ENCODE peak calls at places on chromosomes 11 and 22, in ten cellular contexts. One of them, this sample, is unnamed.

GRCh38 chr11:75303544-75304224 is 47.8 kb downstream of the ARRB1 start:
- DNase-seq in stimulated activated CD4-positive, alpha-beta T cell treated with anti-CD3 and anti-CD28 coated beads, Interleukin-2, amount 100 ng/mL, for 24 hours: no peak
- DNase-seq in aorta: no peak
- DNase-seq in fibroblast of lung: no peak
- DNase-seq in GM23338: no peak
- DNase-seq in Kasumi-1: no peak
- DNase-seq in AG09309: no peak
- DNase-seq in ureter: no peak
- DNase-seq in activated T-helper 1 cell treated with anti-CD3 and anti-CD28 coated beads, Interleukin-12 subunit alpha, Interleukin-12 subunit beta, Interleukin-2, Interleukin-4 antibody, amounts not matched to agents 30 ng/mL and 10 ng/mL and 1 ng/mL, durations not matched to agents 14 hours and 24 hours and 36 hours: no peak
- DNase-seq in astrocyte of the spinal cord: no peak
- DNase-seq in this sample: no peak

GRCh38 chr22:50731811-50732624 is 6.0 kb upstream of the ACR start:
- DNase-seq in fibroblast of lung: peak
- DNase-seq in ureter: peak
- DNase-seq in stimulated activated CD4-positive, alpha-beta T cell treated with anti-CD3 and anti-CD28 coated beads, Interleukin-2, amount 100 ng/mL, for 24 hours: peak
- DNase-seq in AG09309: no peak
- DNase-seq in aorta: no peak
- DNase-seq in activated T-helper 1 cell treated with anti-CD3 and anti-CD28 coated beads, Interleukin-12 subunit alpha, Interleukin-12 subunit beta, Interleukin-2, Interleukin-4 antibody, amounts not matched to agents 30 ng/mL and 10 ng/mL and 1 ng/mL, durations not matched to agents 14 hours and 24 hours and 36 hours: peak
- DNase-seq in Kasumi-1: peak
- DNase-seq in GM23338: peak
- DNase-seq in astrocyte of the spinal cord: no peak
- DNase-seq in this sample: peak

GRCh38 chr11:61378713-61379313 is 13.6 kb upstream of the TMEM216 start:
- DNase-seq in aorta: peak
- DNase-seq in stimulated activated CD4-positive, alpha-beta T cell treated with anti-CD3 and anti-CD28 coated beads, Interleukin-2, amount 100 ng/mL, for 24 hours: no peak
- DNase-seq in astrocyte of the spinal cord: peak
- DNase-seq in Kasumi-1: peak
- DNase-seq in ureter: no peak
- DNase-seq in activated T-helper 1 cell treated with anti-CD3 and anti-CD28 coated beads, Interleukin-12 subunit alpha, Interleukin-12 subunit beta, Interleukin-2, Interleukin-4 antibody, amounts not matched to agents 30 ng/mL and 10 ng/mL and 1 ng/mL, durations not matched to agents 14 hours and 24 hours and 36 hours: no peak
- DNase-seq in AG09309: peak
- DNase-seq in GM23338: no peak
- DNase-seq in fibroblast of lung: peak
- DNase-seq in this sample: no peak

GRCh38 chr11:94775576-94776327 is 7.6 kb downstream of the AMOTL1 start:
- DNase-seq in Kasumi-1: no peak
- DNase-seq in activated T-helper 1 cell treated with anti-CD3 and anti-CD28 coated beads, Interleukin-12 subunit alpha, Interleukin-12 subunit beta, Interleukin-2, Interleukin-4 antibody, amounts not matched to agents 30 ng/mL and 10 ng/mL and 1 ng/mL, durations not matched to agents 14 hours and 24 hours and 36 hours: no peak
- DNase-seq in astrocyte of the spinal cord: no peak
- DNase-seq in aorta: no peak
- DNase-seq in fibroblast of lung: no peak
- DNase-seq in stimulated activated CD4-positive, alpha-beta T cell treated with anti-CD3 and anti-CD28 coated beads, Interleukin-2, amount 100 ng/mL, for 24 hours: no peak
- DNase-seq in ureter: no peak
- DNase-seq in AG09309: no peak
- DNase-seq in GM23338: no peak
- DNase-seq in this sample: peak

GRCh38 chr11:3159296-3160190 is 5.6 kb downstream of the OSBPL5 start:
- DNase-seq in fibroblast of lung: no peak
- DNase-seq in stimulated activated CD4-positive, alpha-beta T cell treated with anti-CD3 and anti-CD28 coated beads, Interleukin-2, amount 100 ng/mL, for 24 hours: no peak
- DNase-seq in activated T-helper 1 cell treated with anti-CD3 and anti-CD28 coated beads, Interleukin-12 subunit alpha, Interleukin-12 subunit beta, Interleukin-2, Interleukin-4 antibody, amounts not matched to agents 30 ng/mL and 10 ng/mL and 1 ng/mL, durations not matched to agents 14 hours and 24 hours and 36 hours: no peak
- DNase-seq in GM23338: no peak
- DNase-seq in AG09309: no peak
- DNase-seq in Kasumi-1: no peak
- DNase-seq in aorta: peak
- DNase-seq in astrocyte of the spinal cord: no peak
- DNase-seq in ureter: no peak
- DNase-seq in this sample: peak

GRCh38 chr22:37165066-37165465 is 15.3 kb upstream of the IL2RB start:
- DNase-seq in activated T-helper 1 cell treated with anti-CD3 and anti-CD28 coated beads, Interleukin-12 subunit alpha, Interleukin-12 subunit beta, Interleukin-2, Interleukin-4 antibody, amounts not matched to agents 30 ng/mL and 10 ng/mL and 1 ng/mL, durations not matched to agents 14 hours and 24 hours and 36 hours: no peak
- DNase-seq in astrocyte of the spinal cord: no peak
- DNase-seq in stimulated activated CD4-positive, alpha-beta T cell treated with anti-CD3 and anti-CD28 coated beads, Interleukin-2, amount 100 ng/mL, for 24 hours: no peak
- DNase-seq in fibroblast of lung: no peak
- DNase-seq in Kasumi-1: no peak
- DNase-seq in ureter: no peak
- DNase-seq in GM23338: no peak
- DNase-seq in aorta: no peak
- DNase-seq in AG09309: no peak
- DNase-seq in this sample: no peak

GRCh38 chr11:58575377-58576020 is at the start of gene LPXN:
- DNase-seq in aorta: no peak
- DNase-seq in activated T-helper 1 cell treated with anti-CD3 and anti-CD28 coated beads, Interleukin-12 subunit alpha, Interleukin-12 subunit beta, Interleukin-2, Interleukin-4 antibody, amounts not matched to agents 30 ng/mL and 10 ng/mL and 1 ng/mL, durations not matched to agents 14 hours and 24 hours and 36 hours: peak
- DNase-seq in AG09309: peak
- DNase-seq in astrocyte of the spinal cord: peak
- DNase-seq in Kasumi-1: peak
- DNase-seq in ureter: no peak
- DNase-seq in stimulated activated CD4-positive, alpha-beta T cell treated with anti-CD3 and anti-CD28 coated beads, Interleukin-2, amount 100 ng/mL, for 24 hours: peak
- DNase-seq in fibroblast of lung: peak
- DNase-seq in GM23338: no peak
- DNase-seq in this sample: peak

GRCh38 chr11:105202844-105203548 is 63.4 kb upstream of the CARD18 start:
- DNase-seq in Kasumi-1: no peak
- DNase-seq in ureter: no peak
- DNase-seq in fibroblast of lung: peak
- DNase-seq in AG09309: no peak
- DNase-seq in stimulated activated CD4-positive, alpha-beta T cell treated with anti-CD3 and anti-CD28 coated beads, Interleukin-2, amount 100 ng/mL, for 24 hours: no peak
- DNase-seq in astrocyte of the spinal cord: peak
- DNase-seq in activated T-helper 1 cell treated with anti-CD3 and anti-CD28 coated beads, Interleukin-12 subunit alpha, Interleukin-12 subunit beta, Interleukin-2, Interleukin-4 antibody, amounts not matched to agents 30 ng/mL and 10 ng/mL and 1 ng/mL, durations not matched to agents 14 hours and 24 hours and 36 hours: no peak
- DNase-seq in aorta: no peak
- DNase-seq in GM23338: no peak
- DNase-seq in this sample: no peak

GRCh38 chr22:36510966-36511881 is 4.4 kb upstream of the FOXRED2 start:
- DNase-seq in AG09309: no peak
- DNase-seq in astrocyte of the spinal cord: peak
- DNase-seq in aorta: peak
- DNase-seq in ureter: no peak
- DNase-seq in GM23338: peak
- DNase-seq in fibroblast of lung: peak
- DNase-seq in stimulated activated CD4-positive, alpha-beta T cell treated with anti-CD3 and anti-CD28 coated beads, Interleukin-2, amount 100 ng/mL, for 24 hours: peak
- DNase-seq in Kasumi-1: peak
- DNase-seq in activated T-helper 1 cell treated with anti-CD3 and anti-CD28 coated beads, Interleukin-12 subunit alpha, Interleukin-12 subunit beta, Interleukin-2, Interleukin-4 antibody, amounts not matched to agents 30 ng/mL and 10 ng/mL and 1 ng/mL, durations not matched to agents 14 hours and 24 hours and 36 hours: no peak
- DNase-seq in this sample: peak

GRCh38 chr22:46517255-46517761 is 20.1 kb downstream of the CELSR1 start:
- DNase-seq in ureter: no peak
- DNase-seq in fibroblast of lung: no peak
- DNase-seq in GM23338: no peak
- DNase-seq in aorta: no peak
- DNase-seq in astrocyte of the spinal cord: no peak
- DNase-seq in stimulated activated CD4-positive, alpha-beta T cell treated with anti-CD3 and anti-CD28 coated beads, Interleukin-2, amount 100 ng/mL, for 24 hours: no peak
- DNase-seq in Kasumi-1: no peak
- DNase-seq in AG09309: no peak
- DNase-seq in activated T-helper 1 cell treated with anti-CD3 and anti-CD28 coated beads, Interleukin-12 subunit alpha, Interleukin-12 subunit beta, Interleukin-2, Interleukin-4 antibody, amounts not matched to agents 30 ng/mL and 10 ng/mL and 1 ng/mL, durations not matched to agents 14 hours and 24 hours and 36 hours: no peak
- DNase-seq in this sample: no peak

GRCh38 chr11:46106530-46107407 is 14.5 kb downstream of the PHF21A start:
- DNase-seq in GM23338: peak
- DNase-seq in astrocyte of the spinal cord: no peak
- DNase-seq in stimulated activated CD4-positive, alpha-beta T cell treated with anti-CD3 and anti-CD28 coated beads, Interleukin-2, amount 100 ng/mL, for 24 hours: no peak
- DNase-seq in fibroblast of lung: peak
- DNase-seq in aorta: no peak
- DNase-seq in activated T-helper 1 cell treated with anti-CD3 and anti-CD28 coated beads, Interleukin-12 subunit alpha, Interleukin-12 subunit beta, Interleukin-2, Interleukin-4 antibody, amounts not matched to agents 30 ng/mL and 10 ng/mL and 1 ng/mL, durations not matched to agents 14 hours and 24 hours and 36 hours: no peak
- DNase-seq in ureter: no peak
- DNase-seq in AG09309: no peak
- DNase-seq in Kasumi-1: peak
- DNase-seq in this sample: no peak

GRCh38 chr22:25758316-25758715 is 16.3 kb downstream of the MYO18B start:
- DNase-seq in GM23338: no peak
- DNase-seq in activated T-helper 1 cell treated with anti-CD3 and anti-CD28 coated beads, Interleukin-12 subunit alpha, Interleukin-12 subunit beta, Interleukin-2, Interleukin-4 antibody, amounts not matched to agents 30 ng/mL and 10 ng/mL and 1 ng/mL, durations not matched to agents 14 hours and 24 hours and 36 hours: no peak
- DNase-seq in fibroblast of lung: peak
- DNase-seq in astrocyte of the spinal cord: no peak
- DNase-seq in ureter: no peak
- DNase-seq in AG09309: no peak
- DNase-seq in aorta: no peak
- DNase-seq in Kasumi-1: no peak
- DNase-seq in stimulated activated CD4-positive, alpha-beta T cell treated with anti-CD3 and anti-CD28 coated beads, Interleukin-2, amount 100 ng/mL, for 24 hours: no peak
- DNase-seq in this sample: no peak

GRCh38 chr11:18105802-18106574 is at the start of gene SAAL1:
- DNase-seq in fibroblast of lung: peak
- DNase-seq in activated T-helper 1 cell treated with anti-CD3 and anti-CD28 coated beads, Interleukin-12 subunit alpha, Interleukin-12 subunit beta, Interleukin-2, Interleukin-4 antibody, amounts not matched to agents 30 ng/mL and 10 ng/mL and 1 ng/mL, durations not matched to agents 14 hours and 24 hours and 36 hours: peak
- DNase-seq in AG09309: peak
- DNase-seq in Kasumi-1: peak
- DNase-seq in astrocyte of the spinal cord: peak
- DNase-seq in ureter: peak
- DNase-seq in stimulated activated CD4-positive, alpha-beta T cell treated with anti-CD3 and anti-CD28 coated beads, Interleukin-2, amount 100 ng/mL, for 24 hours: peak
- DNase-seq in GM23338: peak
- DNase-seq in aorta: peak
- DNase-seq in this sample: peak

GRCh38 chr22:27041745-27042144 is 384.4 kb downstream of the MIAT start:
- DNase-seq in stimulated activated CD4-positive, alpha-beta T cell treated with anti-CD3 and anti-CD28 coated beads, Interleukin-2, amount 100 ng/mL, for 24 hours: no peak
- DNase-seq in fibroblast of lung: no peak
- DNase-seq in GM23338: no peak
- DNase-seq in activated T-helper 1 cell treated with anti-CD3 and anti-CD28 coated beads, Interleukin-12 subunit alpha, Interleukin-12 subunit beta, Interleukin-2, Interleukin-4 antibody, amounts not matched to agents 30 ng/mL and 10 ng/mL and 1 ng/mL, durations not matched to agents 14 hours and 24 hours and 36 hours: no peak
- DNase-seq in ureter: no peak
- DNase-seq in Kasumi-1: no peak
- DNase-seq in AG09309: no peak
- DNase-seq in aorta: no peak
- DNase-seq in astrocyte of the spinal cord: no peak
- DNase-seq in this sample: no peak

GRCh38 chr11:81907996-81908395 is 825.7 kb downstream of the FAM181B start:
- DNase-seq in ureter: no peak
- DNase-seq in stimulated activated CD4-positive, alpha-beta T cell treated with anti-CD3 and anti-CD28 coated beads, Interleukin-2, amount 100 ng/mL, for 24 hours: no peak
- DNase-seq in Kasumi-1: no peak
- DNase-seq in AG09309: no peak
- DNase-seq in fibroblast of lung: peak
- DNase-seq in astrocyte of the spinal cord: peak
- DNase-seq in aorta: no peak
- DNase-seq in activated T-helper 1 cell treated with anti-CD3 and anti-CD28 coated beads, Interleukin-12 subunit alpha, Interleukin-12 subunit beta, Interleukin-2, Interleukin-4 antibody, amounts not matched to agents 30 ng/mL and 10 ng/mL and 1 ng/mL, durations not matched to agents 14 hours and 24 hours and 36 hours: no peak
- DNase-seq in GM23338: no peak
- DNase-seq in this sample: no peak

GRCh38 chr11:122209619-122210377 is 93.8 kb upstream of the BLID start:
- DNase-seq in ureter: peak
- DNase-seq in aorta: peak
- DNase-seq in Kasumi-1: no peak
- DNase-seq in stimulated activated CD4-positive, alpha-beta T cell treated with anti-CD3 and anti-CD28 coated beads, Interleukin-2, amount 100 ng/mL, for 24 hours: no peak
- DNase-seq in GM23338: no peak
- DNase-seq in fibroblast of lung: peak
- DNase-seq in activated T-helper 1 cell treated with anti-CD3 and anti-CD28 coated beads, Interleukin-12 subunit alpha, Interleukin-12 subunit beta, Interleukin-2, Interleukin-4 antibody, amounts not matched to agents 30 ng/mL and 10 ng/mL and 1 ng/mL, durations not matched to agents 14 hours and 24 hours and 36 hours: no peak
- DNase-seq in astrocyte of the spinal cord: peak
- DNase-seq in AG09309: peak
- DNase-seq in this sample: no peak

GRCh38 chr11:14626650-14627049 is 17.0 kb upstream of the PDE3B start:
- DNase-seq in activated T-helper 1 cell treated with anti-CD3 and anti-CD28 coated beads, Interleukin-12 subunit alpha, Interleukin-12 subunit beta, Interleukin-2, Interleukin-4 antibody, amounts not matched to agents 30 ng/mL and 10 ng/mL and 1 ng/mL, durations not matched to agents 14 hours and 24 hours and 36 hours: no peak
- DNase-seq in ureter: no peak
- DNase-seq in Kasumi-1: no peak
- DNase-seq in stimulated activated CD4-positive, alpha-beta T cell treated with anti-CD3 and anti-CD28 coated beads, Interleukin-2, amount 100 ng/mL, for 24 hours: no peak
- DNase-seq in GM23338: no peak
- DNase-seq in AG09309: no peak
- DNase-seq in astrocyte of the spinal cord: no peak
- DNase-seq in fibroblast of lung: no peak
- DNase-seq in aorta: no peak
- DNase-seq in this sample: no peak

GRCh38 chr11:65859134-65859811 is 960 bp upstream of the MUS81 start:
- DNase-seq in ureter: peak
- DNase-seq in activated T-helper 1 cell treated with anti-CD3 and anti-CD28 coated beads, Interleukin-12 subunit alpha, Interleukin-12 subunit beta, Interleukin-2, Interleukin-4 antibody, amounts not matched to agents 30 ng/mL and 10 ng/mL and 1 ng/mL, durations not matched to agents 14 hours and 24 hours and 36 hours: peak
- DNase-seq in GM23338: peak
- DNase-seq in aorta: peak
- DNase-seq in stimulated activated CD4-positive, alpha-beta T cell treated with anti-CD3 and anti-CD28 coated beads, Interleukin-2, amount 100 ng/mL, for 24 hours: peak
- DNase-seq in astrocyte of the spinal cord: peak
- DNase-seq in Kasumi-1: peak
- DNase-seq in fibroblast of lung: peak
- DNase-seq in AG09309: peak
- DNase-seq in this sample: peak

GRCh38 chr11:68579455-68579854 is 104.9 kb upstream of the GAL start:
- DNase-seq in activated T-helper 1 cell treated with anti-CD3 and anti-CD28 coated beads, Interleukin-12 subunit alpha, Interleukin-12 subunit beta, Interleukin-2, Interleukin-4 antibody, amounts not matched to agents 30 ng/mL and 10 ng/mL and 1 ng/mL, durations not matched to agents 14 hours and 24 hours and 36 hours: no peak
- DNase-seq in ureter: no peak
- DNase-seq in stimulated activated CD4-positive, alpha-beta T cell treated with anti-CD3 and anti-CD28 coated beads, Interleukin-2, amount 100 ng/mL, for 24 hours: no peak
- DNase-seq in GM23338: no peak
- DNase-seq in Kasumi-1: no peak
- DNase-seq in fibroblast of lung: peak
- DNase-seq in astrocyte of the spinal cord: peak
- DNase-seq in aorta: no peak
- DNase-seq in AG09309: no peak
- DNase-seq in this sample: peak

GRCh38 chr11:108224908-108225786 is 2.3 kb downstream of the ATM start:
- DNase-seq in activated T-helper 1 cell treated with anti-CD3 and anti-CD28 coated beads, Interleukin-12 subunit alpha, Interleukin-12 subunit beta, Interleukin-2, Interleukin-4 antibody, amounts not matched to agents 30 ng/mL and 10 ng/mL and 1 ng/mL, durations not matched to agents 14 hours and 24 hours and 36 hours: no peak
- DNase-seq in GM23338: no peak
- DNase-seq in stimulated activated CD4-positive, alpha-beta T cell treated with anti-CD3 and anti-CD28 coated beads, Interleukin-2, amount 100 ng/mL, for 24 hours: peak
- DNase-seq in astrocyte of the spinal cord: no peak
- DNase-seq in Kasumi-1: peak
- DNase-seq in fibroblast of lung: no peak
- DNase-seq in ureter: no peak
- DNase-seq in aorta: no peak
- DNase-seq in AG09309: no peak
- DNase-seq in this sample: no peak